ENCODE peak calls at places on chromosome 18, in five cellular contexts. J, Z, E, A and I are unnamed samples.

GRCh38 chr18:36610716-36611115 is 218.1 kb downstream of the TPGS2 start:
- DNase-seq in Z (no peak), E (no peak), J (no peak), A (peak; percentile 57), I (no peak)

GRCh38 chr18:48194787-48195186 is 214.4 kb downstream of the ZBTB7C start:
- DNase-seq in J (no peak), Z (no peak), A (no peak), E (no peak), I (no peak)

GRCh38 chr18:48834421-48835011 is 116.2 kb downstream of the SMAD7 start:
- DNase-seq in J (peak; percentile 63), Z (peak; percentile 78), A (peak; percentile 98), E (peak; percentile 74), I (peak; percentile 58)

GRCh38 chr18:78602430-78602829 is 377.2 kb upstream of the SALL3 start:
- DNase-seq in Z (no peak), A (no peak), E (no peak), J (no peak), I (no peak)

GRCh38 chr18:59276047-59276446 is 2.8 kb upstream of the RAX start:
- DNase-seq in E (no peak), Z (no peak), J (no peak), A (no peak), I (no peak)

GRCh38 chr18:11387880-11388279 is 221.5 kb upstream of the SLC35G4 start:
- DNase-seq in E (peak; percentile 77), A (peak; percentile 62), Z (no peak), J (no peak), I (peak; percentile 16)

GRCh38 chr18:13813271-13813849 is 10.6 kb upstream of the MC5R start:
- DNase-seq in E (peak; percentile 42), Z (no peak), J (peak; percentile 26), A (peak; percentile 60), I (peak; percentile 44)

GRCh38 chr18:46712406-46712805 is 44.4 kb downstream of the ST8SIA5 start:
- DNase-seq in J (no peak), E (no peak), A (peak; percentile 81), Z (no peak), I (no peak)

GRCh38 chr18:40866013-40866644 is 1088.9 kb upstream of the PIK3C3 start:
- DNase-seq in E (no peak), Z (no peak), A (peak; percentile 12), J (no peak), I (no peak)

GRCh38 chr18:34787931-34788532 is 77.9 kb downstream of the DTNA start:
- DNase-seq in Z (no peak), J (no peak), A (peak; percentile 66), E (no peak), I (peak; percentile 9)

GRCh38 chr18:74540689-74541421 is 6.6 kb downstream of the CNDP1 start:
- DNase-seq in J (no peak), Z (no peak), E (no peak), A (peak; percentile 8), I (no peak)

GRCh38 chr18:12657048-12657848 is 659 bp downstream of the SPIRE1 start:
- DNase-seq in J (peak; percentile 4), Z (no peak), E (peak; percentile 77), A (peak; percentile 57), I (peak; percentile 45)